ENCODE peak calls at places on chromosome 10, in five cellular contexts. Y, A, B, J and V are unnamed samples.

GRCh38 chr10:8416755-8417154 is 362.3 kb downstream of the GATA3 start:
- DNase-seq in J (no peak), B (no peak), A (no peak), Y (peak), V (no peak)

GRCh38 chr10:124711145-124711544 is 33.0 kb downstream of the FAM53B start:
- DNase-seq in B (no peak), Y (no peak), A (no peak), J (no peak), V (no peak)

GRCh38 chr10:105243825-105244224 is 602.7 kb downstream of the SORCS3 start:
- DNase-seq in Y (no peak), J (no peak), A (no peak), B (no peak), V (no peak)

GRCh38 chr10:86357041-86357440 is 9.6 kb downstream of the GRID1 start:
- DNase-seq in A (no peak), B (no peak), J (no peak), Y (no peak), V (no peak)

GRCh38 chr10:78353636-78354035 is 320.0 kb downstream of the RPS24 start:
- DNase-seq in J (no peak), B (no peak), Y (no peak), A (no peak), V (no peak)

GRCh38 chr10:77541944-77542343 is 95.7 kb downstream of the KCNMA1 start:
- DNase-seq in Y (no peak), A (no peak), B (no peak), J (no peak), V (no peak)

GRCh38 chr10:78211476-78212110 is 177.9 kb downstream of the RPS24 start:
- DNase-seq in J (peak), B (no peak), Y (no peak), A (peak), V (no peak)

GRCh38 chr10:102452672-102453340 is 1.5 kb upstream of the C10orf95 start:
- DNase-seq in A (no peak), Y (peak), B (peak), J (peak), V (no peak)

GRCh38 chr10:32132357-32132756 is 76.1 kb upstream of the KIF5B start:
- DNase-seq in B (peak), J (no peak), A (no peak), Y (no peak), V (no peak)

GRCh38 chr10:51397695-51398094 is 301.7 kb downstream of the CSTF2T start:
- DNase-seq in Y (no peak), A (peak), B (peak), J (peak), V (no peak)
- TF ChIP-seq CTCF in Y (no peak), A (no peak), B (no peak), J (no peak), V (no peak)

DNA sequence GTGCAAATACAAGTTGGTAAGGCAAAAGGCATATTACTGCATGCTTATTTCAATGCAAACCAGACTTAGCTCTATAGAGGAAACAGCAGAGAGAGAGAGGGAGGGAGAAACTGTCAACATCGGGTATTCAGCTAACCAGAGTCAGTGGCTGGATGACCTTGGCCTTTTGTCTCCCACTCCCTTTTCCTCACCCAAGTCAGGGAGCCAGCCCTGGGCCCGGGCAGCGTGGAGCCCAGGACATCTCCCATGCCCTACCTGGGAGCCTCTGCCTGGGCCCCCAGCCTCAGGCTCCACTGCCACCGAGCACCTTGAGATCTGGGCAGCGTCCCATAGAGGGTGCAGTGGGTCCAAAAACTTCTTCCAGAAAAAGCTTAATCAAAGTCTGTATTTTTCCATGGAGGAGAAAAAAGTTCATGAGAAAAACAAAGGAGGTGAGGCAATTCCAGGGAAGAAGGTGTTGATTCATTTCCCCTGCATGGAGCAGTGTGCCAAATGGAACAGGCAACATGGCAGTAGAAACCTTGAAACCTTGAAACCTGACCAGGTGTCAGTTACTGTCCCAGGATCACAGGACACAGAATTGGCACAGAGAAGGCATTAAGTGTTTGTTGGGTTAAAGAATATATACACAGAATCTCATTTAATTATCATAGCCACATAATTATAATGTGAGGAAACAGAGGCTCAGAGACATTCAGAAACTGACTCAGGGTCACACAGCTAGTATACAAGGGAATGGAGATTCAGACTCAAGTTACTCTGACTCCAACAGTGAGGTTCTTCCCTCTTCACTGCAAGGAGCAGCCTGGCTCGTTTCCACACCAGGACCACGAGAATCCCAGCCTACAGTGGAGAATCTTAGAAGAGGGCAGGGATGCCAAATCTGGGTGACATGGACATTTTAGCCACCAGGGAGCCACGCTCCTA is 5.8 kb upstream of the NCOA4 start:
- DNase-seq in J (no peak), Y (no peak), A (no peak), B (no peak), V (no peak)
- TF ChIP-seq CTCF in J (no peak), Y (no peak), A (no peak), B (no peak), V (no peak)

GRCh38 chr10:128275405-128275804 is 149.2 kb upstream of the MKI67 start:
- DNase-seq in A (no peak), J (no peak), B (no peak), Y (no peak), V (no peak)

GRCh38 chr10:128278362-128278761 is 152.1 kb upstream of the MKI67 start:
- DNase-seq in B (no peak), Y (no peak), J (no peak), A (no peak), V (no peak)

GRCh38 chr10:128277267-128277666 is 151.0 kb upstream of the MKI67 start:
- DNase-seq in A (no peak), J (no peak), B (no peak), Y (no peak), V (no peak)

GRCh38 chr10:128280271-128280670 is 154.0 kb upstream of the MKI67 start:
- DNase-seq in A (no peak), B (no peak), J (no peak), Y (no peak), V (no peak)

GRCh38 chr10:128274938-128275337 is 148.7 kb upstream of the MKI67 start:
- DNase-seq in A (no peak), J (no peak), B (no peak), Y (no peak), V (no peak)
- TF ChIP-seq CTCF in A (no peak), J (no peak), B (no peak), Y (no peak), V (no peak)

DNA sequence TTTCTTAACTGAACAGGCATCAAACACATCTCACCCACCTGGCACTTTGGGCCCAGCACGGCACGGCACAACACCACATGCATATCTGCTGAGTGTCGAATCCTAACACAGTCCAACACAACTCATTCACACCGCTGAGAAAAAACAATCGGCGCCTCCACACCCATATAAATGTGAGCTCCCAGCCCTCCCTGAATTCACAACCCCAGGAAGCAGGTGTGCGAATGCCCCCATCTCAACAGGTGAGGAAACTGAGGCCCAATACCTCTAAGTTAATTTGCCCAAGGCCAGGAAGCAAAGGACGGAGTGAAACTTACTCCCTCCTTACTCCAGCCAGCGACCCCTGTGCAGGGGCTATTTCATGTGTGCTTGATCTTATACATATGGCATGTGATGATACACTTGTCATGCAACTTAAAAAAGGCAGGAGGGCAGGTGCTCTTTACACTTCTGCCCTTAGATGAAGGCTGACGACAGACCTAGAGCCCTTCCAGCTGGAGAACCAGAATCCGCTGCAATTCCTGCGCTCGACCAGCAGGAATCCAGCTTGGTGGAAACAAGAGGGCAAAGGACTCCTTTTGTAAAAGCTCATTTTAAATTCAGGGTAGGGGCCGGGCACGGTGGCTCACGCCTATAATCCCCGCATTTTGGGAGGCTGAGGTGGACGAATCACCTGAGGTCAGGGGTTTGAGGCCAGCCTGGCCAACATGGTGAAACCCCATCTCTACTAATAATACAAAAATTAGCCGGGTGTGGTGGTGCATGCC is 116.0 kb downstream of the LARP4B start:
- DNase-seq in J (no peak), B (no peak), A (no peak), Y (no peak), V (no peak)
- TF ChIP-seq CTCF in J (peak), B (no peak), A (peak), Y (no peak), V (no peak)

GRCh38 chr10:121675344-121675743 is 77.1 kb upstream of the FGFR2 start:
- DNase-seq in J (no peak), Y (no peak), A (no peak), B (no peak), V (no peak)

GRCh38 chr10:121674885-121675284 is 76.6 kb upstream of the FGFR2 start:
- DNase-seq in B (no peak), A (no peak), J (no peak), Y (no peak), V (no peak)

GRCh38 chr10:121668336-121669009 is 70.2 kb upstream of the FGFR2 start:
- DNase-seq in B (peak), Y (no peak), J (peak), A (peak), V (no peak)

GRCh38 chr10:121669010-121669366 is 70.7 kb upstream of the FGFR2 start:
- DNase-seq in A (no peak), B (no peak), Y (no peak), J (no peak), V (no peak)

DNA sequence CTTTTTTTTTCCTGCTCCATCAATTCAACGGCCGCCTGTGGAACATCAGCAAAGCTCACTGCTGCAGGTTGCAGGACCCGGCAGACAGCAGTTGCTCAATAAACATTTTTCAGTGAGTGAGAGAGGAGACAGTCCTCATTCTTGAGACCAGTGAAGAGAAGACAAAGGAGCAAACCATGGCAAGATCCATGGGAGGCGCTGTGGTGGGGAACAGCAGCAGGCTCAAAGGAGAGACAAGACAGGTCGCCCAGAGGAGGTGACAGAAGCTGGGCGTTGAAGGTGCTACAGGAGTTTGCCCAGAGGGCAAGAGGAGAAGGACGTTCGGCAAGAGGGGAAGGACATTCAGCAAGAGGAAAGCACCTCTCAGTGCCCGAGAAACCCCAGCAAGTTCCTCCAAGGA is 74.5 kb upstream of the FGFR2 start:
- DNase-seq in Y (no peak), A (no peak), J (no peak), B (no peak), V (no peak)
- TF ChIP-seq CTCF in Y (no peak), A (no peak), J (no peak), B (no peak), V (no peak)

GRCh38 chr10:62080905-62081304 is 179.4 kb downstream of the ARID5B start:
- DNase-seq in B (no peak), J (no peak), Y (no peak), A (no peak), V (no peak)
- TF ChIP-seq CTCF in B (peak), J (no peak), Y (no peak), A (no peak), V (no peak)